ENCODE peak calls at places on chromosome 22, in nine cellular contexts. U, Q, V, I, X, B, O, Z and W are unnamed samples.
A peak's percentile ranks its signal among the peaks of the same experiment; 100 is the strongest.

GRCh38 chr22:17057959-17058814 is 26.6 kb upstream of the IL17RA start:
- DNase-seq in U (peak; percentile 61), Q (peak; percentile 61), V (peak; percentile 29), I (peak; percentile 72), X (peak; percentile 34), B (peak; percentile 75), O (peak; percentile 28), Z (peak; percentile 76), W (no peak)

GRCh38 chr22:33785283-33785991 is 134.8 kb downstream of the LARGE1 start:
- DNase-seq in U (no peak), Q (no peak), V (no peak), I (peak; percentile 46), X (peak; percentile 33), B (no peak), O (no peak), Z (no peak), W (no peak)

GRCh38 chr22:46308283-46308988 is 11.8 kb downstream of the GTSE1 start:
- DNase-seq in U (no peak), Q (no peak), V (no peak), I (no peak), X (no peak), B (no peak), O (no peak), Z (no peak), W (no peak)

GRCh38 chr22:25067851-25068421 is 115.4 kb downstream of the KIAA1671 start:
- DNase-seq in U (no peak), Q (no peak), V (no peak), I (no peak), X (no peak), B (no peak), O (peak; percentile 94), Z (no peak), W (peak; percentile 92)

GRCh38 chr22:35904752-35905151 is 123.9 kb downstream of the RBFOX2 start:
- DNase-seq in U (no peak), Q (no peak), V (no peak), I (no peak), X (no peak), B (no peak), O (no peak), Z (no peak), W (no peak)

GRCh38 chr22:41401781-41402648 is 20.3 kb downstream of the TEF start:
- DNase-seq in U (peak; percentile 83), Q (peak; percentile 82), V (peak; percentile 60), I (peak; percentile 90), X (no peak), B (peak; percentile 95), O (no peak), Z (peak; percentile 37), W (no peak)

GRCh38 chr22:46055176-46055850 is 78.4 kb upstream of the WNT7B start:
- DNase-seq in U (peak; percentile 78), Q (no peak), V (peak; percentile 47), I (no peak), X (no peak), B (peak; percentile 72), O (no peak), Z (no peak), W (peak; percentile 44)

GRCh38 chr22:47092896-47093311 is 330.5 kb downstream of the TBC1D22A start:
- DNase-seq in U (no peak), Q (no peak), V (no peak), I (peak; percentile 70), X (no peak), B (no peak), O (no peak), Z (no peak), W (no peak)

GRCh38 chr22:44950806-44951509 is 58.8 kb downstream of the PHF21B start:
- DNase-seq in U (no peak), Q (no peak), V (no peak), I (no peak), X (peak; percentile 73), B (no peak), O (no peak), Z (no peak), W (no peak)

GRCh38 chr22:35637254-35637653 is 11.0 kb upstream of the APOL6 start:
- DNase-seq in U (no peak), Q (peak; percentile 24), V (no peak), I (no peak), X (no peak), B (no peak), O (no peak), Z (peak; percentile 48), W (no peak)

GRCh38 chr22:33427461-33427860 is 369.3 kb upstream of the SYN3 start:
- DNase-seq in U (no peak), Q (no peak), V (no peak), I (no peak), X (no peak), B (no peak), O (no peak), Z (no peak), W (no peak)

GRCh38 chr22:42116848-42117424 is 13.7 kb downstream of the CYP2D6 start:
- DNase-seq in U (peak; percentile 71), Q (peak; percentile 67), V (no peak), I (peak; percentile 31), X (no peak), B (no peak), O (no peak), Z (peak; percentile 32), W (no peak)

DNA sequence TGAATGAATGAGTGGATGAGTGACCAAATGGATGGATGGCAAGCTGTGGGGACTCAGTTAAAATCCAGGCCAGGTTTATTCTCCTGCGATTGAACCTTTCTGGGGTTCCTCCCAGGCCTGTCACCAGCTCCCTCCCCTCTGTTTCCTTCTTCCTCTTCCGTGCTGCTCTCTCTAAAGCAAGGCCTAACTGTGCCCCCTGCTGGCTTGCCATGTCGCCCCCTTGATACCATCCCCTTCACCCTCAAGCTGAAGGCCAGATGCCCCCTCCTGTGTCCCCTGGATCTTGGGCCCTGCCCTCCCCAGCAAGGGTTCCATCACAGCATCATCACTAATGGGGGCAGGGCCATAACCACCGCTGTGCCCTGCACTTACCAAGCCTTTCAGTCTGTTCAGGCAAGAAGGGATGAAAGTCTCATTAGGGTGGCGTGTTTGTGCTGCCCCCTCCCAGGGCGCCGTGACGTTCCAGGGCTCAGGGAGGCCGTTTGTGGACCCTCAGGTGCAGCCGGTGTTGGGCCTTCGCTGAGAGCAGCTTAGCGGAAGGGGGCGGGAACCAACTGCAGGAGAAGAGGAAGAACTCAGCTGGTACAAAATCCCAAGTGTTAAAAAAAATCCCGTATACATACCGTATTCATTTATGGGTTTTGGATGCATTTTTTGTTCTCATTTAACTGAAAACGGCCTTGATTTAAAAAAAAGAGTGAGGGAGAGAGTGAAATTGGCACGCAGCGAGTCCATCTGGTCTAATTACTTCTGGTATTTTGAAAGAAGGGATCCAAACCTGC is 69.9 kb downstream of the MPPED1 start:
- DNase-seq in U (no peak), Q (peak; percentile 48), V (no peak), I (no peak), X (no peak), B (peak; percentile 37), O (peak; percentile 26), Z (peak; percentile 29), W (no peak)
- H3K36me3 ChIP-seq in U (no peaks in the 10 kb centered on the region), Q (no peaks in the 10 kb centered on the region), V (no peaks in the 10 kb centered on the region), I (no peaks in the 10 kb centered on the region), X (no peaks in the 10 kb centered on the region), B (no peaks in the 10 kb centered on the region), O (no peaks in the 10 kb centered on the region), Z (no peaks in the 10 kb centered on the region), W (no peaks in the 10 kb centered on the region)

DNA sequence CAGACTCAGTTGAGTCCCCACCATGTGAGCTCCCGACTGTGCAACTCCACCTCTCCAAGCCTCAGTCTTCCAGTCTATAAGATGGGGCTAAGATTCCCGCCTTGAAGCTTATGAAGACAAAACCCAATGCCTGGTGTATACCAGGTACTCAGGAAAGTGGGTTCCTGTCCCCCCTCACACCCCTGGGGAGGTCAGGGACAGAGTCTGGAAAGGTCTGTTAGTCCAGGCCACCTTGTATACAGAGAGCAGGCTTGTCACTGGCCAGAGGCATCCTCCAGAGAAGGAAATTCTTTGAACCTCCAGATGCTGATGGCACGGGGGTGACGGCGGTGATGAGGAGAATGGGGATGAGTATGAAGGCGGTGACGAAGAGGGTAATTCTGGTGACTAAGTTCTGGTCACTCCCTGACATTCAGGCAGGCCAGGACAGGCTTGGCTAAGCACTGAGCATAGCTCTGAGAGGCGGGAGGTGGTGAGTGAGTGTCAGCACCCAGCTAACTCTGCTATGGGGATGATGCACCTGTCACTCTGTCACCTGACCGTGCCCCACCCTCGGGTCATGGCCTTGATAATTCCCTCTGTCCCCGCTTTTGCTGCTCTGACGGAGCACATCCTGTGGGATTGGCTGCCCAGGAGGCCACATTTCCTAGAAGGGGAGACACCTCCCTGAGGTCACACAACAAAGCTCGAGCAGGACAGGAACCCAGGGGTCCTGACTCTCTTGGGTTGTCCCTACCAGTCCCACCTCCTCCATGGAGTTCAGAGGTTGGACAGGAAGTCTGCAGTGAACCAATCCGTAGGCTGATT is 30.9 kb upstream of the CSNK1E start:
- DNase-seq in U (no peak), Q (peak; percentile 68), V (peak; percentile 11), I (no peak), X (no peak), B (peak; percentile 17), O (no peak), Z (no peak), W (no peak)
- H3K36me3 ChIP-seq in U (no peaks in the 10 kb centered on the region), Q (no peaks in the 10 kb centered on the region), V (no peaks in the 10 kb centered on the region), I (no peaks in the 10 kb centered on the region), X (no peaks in the 10 kb centered on the region), B (no peaks in the 10 kb centered on the region), O (no peaks in the 10 kb centered on the region), Z (no peaks in the 10 kb centered on the region), W (no peaks in the 10 kb centered on the region)

DNA sequence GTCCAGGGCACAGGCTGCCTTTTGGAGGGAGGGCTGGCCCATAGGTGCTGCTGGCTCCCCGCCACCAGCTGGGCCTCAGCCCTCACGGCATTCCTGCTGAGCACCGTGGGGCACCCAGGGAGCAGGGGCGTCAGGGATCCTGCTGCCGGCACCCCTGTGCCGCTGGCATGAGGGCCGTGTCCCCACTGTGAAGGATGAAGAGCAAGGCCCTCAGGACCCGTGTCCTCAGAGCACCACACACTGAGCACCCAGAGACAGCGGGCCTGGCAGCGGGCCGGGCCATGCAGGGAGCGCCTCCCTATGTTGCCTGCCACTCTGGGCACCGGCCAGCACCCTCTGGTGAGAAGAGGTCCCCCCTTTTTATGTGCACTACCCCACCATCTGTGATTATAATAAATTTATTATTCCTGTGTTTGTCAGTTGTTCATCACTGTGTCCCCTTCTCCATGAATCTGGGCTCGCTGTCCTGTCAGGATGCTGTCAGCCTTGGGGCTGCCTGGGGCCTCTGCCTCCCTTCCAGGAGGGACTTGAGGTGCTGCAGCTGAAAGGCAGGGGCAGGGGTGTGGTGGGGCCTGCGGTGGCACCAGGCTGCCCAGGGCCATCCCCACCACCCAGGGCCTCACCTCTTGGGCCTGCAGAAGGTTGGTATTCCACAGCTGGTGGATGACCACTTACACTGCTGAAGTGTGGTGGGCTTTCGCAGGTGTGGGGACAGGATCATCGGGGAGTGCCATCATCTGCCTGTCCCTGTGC is 80.0 kb downstream of the MED15 start:
- DNase-seq in U (no peak), Q (no peak), V (no peak), I (no peak), X (peak; percentile 8), B (no peak), O (no peak), Z (no peak), W (no peak)
- H3K36me3 ChIP-seq in U (peaks cover 29% of the 10 kb centered on the region), Q (peaks cover 52% of the 10 kb centered on the region), V (no peaks in the 10 kb centered on the region), I (peaks cover 35% of the 10 kb centered on the region), X (peaks cover 29% of the 10 kb centered on the region), B (peaks cover 61% of the 10 kb centered on the region), O (peaks cover 23% of the 10 kb centered on the region), Z (no peaks in the 10 kb centered on the region), W (peaks cover 45% of the 10 kb centered on the region)

DNA sequence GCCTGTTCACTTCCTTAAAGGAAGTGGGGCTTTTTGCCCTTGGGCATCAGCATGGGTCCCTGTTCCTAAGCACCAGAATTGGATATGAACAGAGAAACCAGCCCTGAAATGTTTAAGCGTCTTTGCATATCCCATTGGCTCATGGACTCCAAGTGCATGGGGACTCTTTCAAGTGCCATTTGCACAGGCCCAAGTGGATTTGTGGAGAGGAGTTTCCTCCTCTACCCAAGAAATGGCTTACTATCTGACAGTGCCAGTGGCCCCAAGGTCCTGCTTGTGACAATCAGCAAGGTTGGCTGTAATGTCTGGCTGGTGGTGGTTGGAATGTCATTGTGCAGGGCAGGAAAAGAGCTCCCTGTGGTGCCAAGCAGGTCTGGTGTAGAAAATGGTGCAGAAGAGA is 4.0 kb downstream of the TOMM22 start:
- DNase-seq in U (no peak), Q (no peak), V (no peak), I (no peak), X (no peak), B (no peak), O (no peak), Z (no peak), W (no peak)
- H3K36me3 ChIP-seq in U (peaks cover 19% of the 10 kb centered on the region), Q (peaks cover 69% of the 10 kb centered on the region), V (no peaks in the 10 kb centered on the region), I (peaks cover 26% of the 10 kb centered on the region), X (peaks cover 27% of the 10 kb centered on the region), B (peaks cover 76% of the 10 kb centered on the region), O (no peaks in the 10 kb centered on the region), Z (peaks cover 4% of the 10 kb centered on the region), W (peaks cover 39% of the 10 kb centered on the region)